ENCODE peak calls at places on chromosomes 13 and 19, in six cellular contexts. C, D, Y, K, W and J are unnamed samples.
A peak's percentile ranks its signal among the peaks of the same experiment; 100 is the strongest.

GRCh38 chr19:3129112-3129511 is 6.7 kb upstream of the GNA15 start:
- DNase-seq in Y (no peak), W (no peak), C (peak; percentile 85), D (no peak), K (peak; percentile 41), J (no peak)

GRCh38 chr19:38952395-38953165 is 21.8 kb downstream of the MRPS12 start:
- DNase-seq in W (no peak), C (peak; percentile 16), K (no peak), D (peak; percentile 50), Y (peak; percentile 30), J (peak; percentile 53)

GRCh38 chr19:47854459-47854858 is 4.6 kb upstream of the TPRX2 start:
- DNase-seq in D (no peak), W (no peak), C (no peak), Y (no peak), K (no peak), J (no peak)

GRCh38 chr19:22806418-22806817 is 22.5 kb upstream of the ZNF99 start:
- DNase-seq in Y (no peak), W (no peak), D (no peak), K (no peak), C (no peak), J (no peak)

GRCh38 chr19:52369463-52370340 is at the start of gene ZNF880:
- DNase-seq in D (peak; percentile 87), W (peak; percentile 95), C (peak; percentile 94), Y (peak; percentile 2), K (peak; percentile 92), J (peak; percentile 72)

GRCh38 chr13:78881746-78882145 is 222.8 kb upstream of the OBI1 start:
- DNase-seq in D (no peak), W (no peak), Y (no peak), C (no peak), K (no peak), J (no peak)

GRCh38 chr19:45817725-45818301 is 2.7 kb upstream of the RSPH6A start:
- DNase-seq in C (no peak), W (no peak), D (peak; percentile 70), Y (no peak), K (no peak), J (no peak)

GRCh38 chr13:74741732-74742131 is 607.5 kb upstream of the KLF12 start:
- DNase-seq in W (no peak), C (no peak), K (no peak), D (no peak), Y (no peak), J (no peak)

GRCh38 chr19:56670401-56670960 is 1.1 kb downstream of the ZNF835 start:
- DNase-seq in Y (no peak), W (no peak), D (no peak), C (no peak), K (no peak), J (no peak)

GRCh38 chr13:112764864-112765561 is 75.2 kb downstream of the ATP11A start:
- DNase-seq in K (no peak), W (no peak), D (peak; percentile 26), C (no peak), Y (no peak), J (no peak)

GRCh38 chr19:12544401-12544876 is 6.8 kb downstream of the ZNF564 start:
- DNase-seq in C (peak; percentile 82), K (no peak), D (no peak), W (no peak), Y (no peak), J (no peak)

DNA sequence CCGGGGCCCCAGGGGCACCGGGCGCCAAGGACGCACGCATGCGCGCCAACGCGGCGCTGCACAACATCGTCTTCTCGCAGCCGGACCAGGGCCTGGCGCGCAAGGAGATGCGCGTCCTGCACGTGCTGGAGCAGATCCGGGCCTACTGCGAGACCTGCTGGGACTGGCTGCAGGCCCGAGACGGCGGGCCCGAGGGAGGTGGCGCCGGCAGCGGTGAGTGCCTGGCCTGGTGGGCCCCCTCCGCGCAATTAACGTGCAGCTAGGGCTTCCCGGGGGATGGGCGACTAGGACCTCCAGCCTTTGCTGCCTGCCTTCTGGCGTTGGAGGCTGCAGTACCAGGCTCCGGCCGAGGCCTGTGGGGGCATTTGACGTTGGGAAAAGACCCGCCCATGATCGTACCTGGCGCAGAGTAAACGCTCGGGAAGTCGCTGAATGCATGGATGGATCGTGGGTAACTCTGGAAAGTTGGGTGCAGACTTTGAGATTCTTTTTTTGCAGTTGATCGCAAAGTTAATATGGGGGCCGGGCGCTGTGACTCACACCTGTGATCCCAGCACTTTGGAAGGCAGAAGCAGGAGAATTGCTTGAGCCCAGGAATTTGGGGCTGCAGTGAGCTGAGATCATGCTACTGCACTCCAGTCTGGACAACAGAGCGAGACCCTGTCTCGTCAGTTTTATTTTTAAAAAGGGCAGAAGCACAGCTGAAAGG is 7.3 kb downstream of the APC2 start:
- DNase-seq in D (peak; percentile 76), K (no peak), Y (peak; percentile 31), C (no peak), W (no peak), J (no peak)
- TF ChIP-seq CTCF in D (peak; percentile 42), K (no peak), Y (peak; percentile 10), C (no peak), W (no peak), J (no peak)

DNA sequence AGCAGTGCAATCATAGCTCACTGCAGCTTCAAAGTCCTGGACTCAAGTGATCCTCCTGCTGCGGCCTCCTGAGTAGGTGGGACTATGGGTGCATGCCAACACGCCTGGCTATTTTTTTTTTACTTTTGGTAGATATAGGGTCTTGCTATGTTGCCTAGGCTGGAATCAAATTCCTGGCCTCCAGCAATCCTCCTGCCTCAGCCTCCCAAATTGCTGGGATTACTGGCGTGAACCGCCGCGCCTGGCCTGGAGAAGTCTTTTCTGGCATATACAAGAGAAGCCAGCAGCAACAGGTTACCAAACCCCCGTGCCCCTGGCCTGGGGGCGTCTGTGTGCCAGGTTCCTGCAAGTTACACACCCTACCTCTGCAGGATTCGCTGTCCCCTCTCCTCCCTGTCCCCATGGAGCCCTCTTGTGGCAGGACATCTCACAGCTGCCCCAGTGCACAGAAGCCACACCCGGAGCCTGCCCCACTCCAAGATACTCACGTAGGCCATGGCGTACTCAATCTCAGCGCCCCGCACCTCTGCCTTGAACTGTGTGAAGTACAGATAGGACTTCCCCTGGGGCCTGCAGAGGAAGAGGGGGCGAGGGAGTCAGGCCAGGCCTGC is 9.9 kb downstream of the MYDGF start:
- DNase-seq in K (no peak), C (no peak), Y (no peak), D (peak; percentile 83), W (peak; percentile 43), J (peak; percentile 50)
- TF ChIP-seq CTCF in K (no peak), C (peak; percentile 31), Y (no peak), D (peak; percentile 62), W (peak; percentile 46), J (no peak)

GRCh38 chr13:111602874-111603273 is 282.4 kb downstream of the TEX29 start:
- DNase-seq in K (no peak), Y (no peak), D (peak; percentile 17), W (no peak), C (no peak), J (no peak)

GRCh38 chr13:111609631-111610030 is 289.2 kb downstream of the TEX29 start:
- DNase-seq in K (no peak), C (no peak), Y (no peak), W (no peak), D (no peak), J (no peak)

GRCh38 chr13:111599791-111600190 is 279.3 kb downstream of the TEX29 start:
- DNase-seq in K (no peak), C (no peak), D (peak; percentile 17), Y (no peak), W (no peak), J (no peak)

GRCh38 chr13:111598751-111599150 is 278.3 kb downstream of the TEX29 start:
- DNase-seq in Y (no peak), D (peak; percentile 16), W (no peak), K (no peak), C (no peak), J (no peak)

GRCh38 chr13:111604087-111604486 is 283.6 kb downstream of the TEX29 start:
- DNase-seq in K (no peak), C (no peak), Y (no peak), D (peak; percentile 45), W (no peak), J (no peak)
- TF ChIP-seq CTCF in K (no peak), C (no peak), Y (no peak), D (peak; percentile 65), W (no peak), J (no peak)

GRCh38 chr13:38900188-38900587 is 90.4 kb downstream of the STOML3 start:
- DNase-seq in D (no peak), W (no peak), Y (no peak), C (no peak), K (no peak), J (no peak)
- TF ChIP-seq CTCF in D (peak; percentile 63), W (no peak), Y (peak; percentile 23), C (peak; percentile 6), K (no peak), J (no peak)